ENCODE peak calls at places on chromosomes 12 and 14, in five cellular contexts. M is Peyer's patch, Q is A549, X is gastrocnemius medialis, T is thyroid gland. N is an unnamed sample. For H3K4me1, the result is how much of the 10 kb centered on the place peaks cover.

GRCh38 chr12:109518820-109519665 is 41.6 kb downstream of the UBE3B start:
- DNase-seq in M (peak), Q (peak), X (no peak), T (peak), N (peak)

GRCh38 chr12:48668996-48669395 is 13.0 kb downstream of the KANSL2 start:
- DNase-seq in M (no peak), Q (no peak), X (no peak), T (no peak), N (no peak)

GRCh38 chr12:123748171-123748570 is 13.9 kb upstream of the DNAH10 start:
- DNase-seq in M (no peak), Q (no peak), X (no peak), T (no peak), N (no peak)

GRCh38 chr14:38199768-38200167 is 7.9 kb upstream of the SSTR1 start:
- DNase-seq in M (no peak), Q (no peak), X (no peak), T (no peak), N (no peak)

GRCh38 chr12:42299392-42300308 is 26.2 kb downstream of the ZCRB1 start:
- DNase-seq in M (no peak), Q (peak), X (no peak), T (no peak), N (no peak)

GRCh38 chr12:92597997-92598396 is 104.8 kb upstream of the PLEKHG7 start:
- DNase-seq in M (no peak), Q (peak), X (no peak), T (no peak), N (no peak)

GRCh38 chr12:10160659-10161386 is 11.1 kb downstream of the OLR1 start:
- DNase-seq in M (no peak), Q (no peak), X (no peak), T (no peak), N (no peak)

GRCh38 chr12:121800694-121801600 is 2.9 kb upstream of the SETD1B start:
- DNase-seq in M (no peak), Q (peak), X (no peak), T (peak), N (peak)

GRCh38 chr12:107386569-107386968 is 293.2 kb upstream of the CRY1 start:
- DNase-seq in M (no peak), Q (no peak), X (no peak), T (no peak), N (no peak)
- TF ChIP-seq CTCF in M (no peak), Q (no peak), X (no peak), T (no peak), N (no peak)

DNA sequence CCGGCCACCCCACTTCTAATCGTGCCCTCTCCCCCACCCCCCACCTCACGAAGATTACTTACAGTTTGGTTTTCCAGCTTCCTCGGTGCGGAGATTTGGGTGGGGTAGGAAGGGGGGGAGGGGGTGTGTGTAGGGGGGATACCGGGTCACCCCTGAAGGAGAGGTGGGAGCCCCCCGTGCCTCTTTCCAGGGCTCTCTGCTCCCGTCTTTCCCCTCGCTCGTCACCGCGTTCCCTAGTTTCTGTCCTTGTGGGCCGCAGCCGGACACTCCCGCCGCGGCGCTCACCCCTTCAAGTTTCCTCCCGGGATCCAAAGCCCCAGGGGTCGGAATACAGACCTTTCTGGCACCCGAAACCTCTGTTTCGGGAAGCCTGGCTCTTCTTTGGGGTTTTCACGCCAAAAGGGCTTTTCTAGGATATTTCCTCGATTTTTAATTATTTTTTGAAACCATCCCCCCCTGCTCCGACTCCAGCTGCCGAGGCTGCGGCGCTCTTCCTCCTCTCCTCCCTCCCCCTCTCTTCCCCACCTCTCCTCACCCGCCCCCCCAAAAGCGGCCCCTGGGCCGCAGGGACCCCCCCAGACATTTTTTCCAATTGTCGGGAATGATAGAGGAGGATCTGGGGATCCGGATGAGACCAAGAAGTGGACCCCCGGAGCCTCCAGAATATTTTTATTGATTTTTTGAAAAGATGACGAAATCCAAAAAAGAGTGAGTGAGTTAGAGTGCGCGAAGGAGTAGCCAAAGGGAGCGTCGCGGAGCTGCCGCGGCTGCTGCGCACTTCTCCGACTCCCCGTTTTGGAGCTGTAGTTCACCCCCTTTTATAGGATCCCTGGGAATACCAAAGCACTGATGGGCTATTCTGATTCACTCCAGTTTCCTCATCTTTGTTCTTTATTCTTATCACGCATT is 1.7 kb downstream of the CCND2 start:
- DNase-seq in M (no peak), Q (no peak), X (no peak), T (peak), N (no peak)
- H3K4me1 ChIP-seq in M (under half), Q (half or more), X (under half), T (half or more), N (half or more)

GRCh38 chr14:23113346-23114119 is 5.5 kb downstream of the CEBPE start:
- DNase-seq in M (no peak), Q (no peak), X (no peak), T (no peak), N (no peak)
- TF ChIP-seq POLR2A in M (no peak), Q (no peak), X (no peak), T (no peak), N (no peak)

DNA sequence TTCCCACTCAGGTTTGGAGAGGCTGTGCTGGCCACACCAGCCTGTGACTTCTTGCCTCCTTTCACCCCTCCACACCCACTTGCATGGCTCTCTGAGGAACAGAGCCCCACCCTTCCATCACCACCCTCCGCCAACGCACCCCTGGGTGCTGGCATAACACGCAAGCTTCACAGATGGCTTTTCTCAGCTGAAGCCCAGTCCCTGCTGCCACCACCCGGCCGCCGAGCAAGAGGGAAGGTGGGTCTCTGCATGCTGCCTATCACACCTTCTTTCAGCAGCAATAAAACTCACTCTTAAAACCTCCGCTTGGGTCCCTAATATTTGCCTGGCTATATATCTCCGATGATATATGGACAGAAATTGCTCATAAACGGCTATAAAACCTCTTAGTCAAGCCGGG is 41.6 kb downstream of the SMUG1 start:
- DNase-seq in M (no peak), Q (no peak), X (no peak), T (no peak), N (no peak)
- TF ChIP-seq CTCF in M (no peak), Q (no peak), X (no peak), T (no peak), N (no peak)

GRCh38 chr12:86681062-86681461 is 424.9 kb upstream of the MGAT4C start:
- DNase-seq in M (no peak), Q (no peak), X (no peak), T (no peak), N (no peak)
- H3K4me1 ChIP-seq in M (under half), Q (under half), X (under half), T (under half), N (under half)